ENCODE peak calls at places on chromosomes 6 and 20, in four cellular contexts. One of them, this sample, is unnamed.

GRCh38 chr20:40688129-40689099 is 622 bp downstream of the MAFB start:
- DNase-seq in fibroblast of pulmonary artery: no peak
- DNase-seq in AG08396: no peak
- DNase-seq in skeletal muscle cell: no peak
- DNase-seq in this sample: no peak

GRCh38 chr6:36064770-36065396 is 37.3 kb downstream of the MAPK14 start:
- DNase-seq in fibroblast of pulmonary artery: no peak
- DNase-seq in AG08396: no peak
- DNase-seq in skeletal muscle cell: no peak
- DNase-seq in this sample: no peak

GRCh38 chr6:157323114-157323923 is at the start of gene TMEM242:
- DNase-seq in fibroblast of pulmonary artery: peak
- DNase-seq in AG08396: peak
- DNase-seq in skeletal muscle cell: peak
- DNase-seq in this sample: peak

GRCh38 chr20:32354592-32355416 is 3.3 kb upstream of the ASXL1 start:
- DNase-seq in fibroblast of pulmonary artery: peak
- DNase-seq in AG08396: peak
- DNase-seq in skeletal muscle cell: peak
- DNase-seq in this sample: no peak

GRCh38 chr6:131754715-131755567 is 44.1 kb upstream of the CTAGE9 start:
- DNase-seq in fibroblast of pulmonary artery: no peak
- DNase-seq in AG08396: no peak
- DNase-seq in skeletal muscle cell: no peak
- DNase-seq in this sample: no peak

GRCh38 chr6:161349886-161350285 is 76.0 kb upstream of the AGPAT4 start:
- DNase-seq in fibroblast of pulmonary artery: no peak
- DNase-seq in AG08396: no peak
- DNase-seq in skeletal muscle cell: no peak
- DNase-seq in this sample: no peak

GRCh38 chr6:137416376-137417109 is 77.7 kb downstream of the OLIG3 start:
- DNase-seq in fibroblast of pulmonary artery: peak
- DNase-seq in AG08396: peak
- DNase-seq in skeletal muscle cell: peak
- DNase-seq in this sample: peak

GRCh38 chr6:33709605-33710295 is 1.8 kb downstream of the UQCC2 start:
- DNase-seq in fibroblast of pulmonary artery: no peak
- DNase-seq in AG08396: no peak
- DNase-seq in skeletal muscle cell: no peak
- DNase-seq in this sample: peak

GRCh38 chr6:52696418-52696817 is 25.5 kb downstream of the TMEM14A start:
- DNase-seq in fibroblast of pulmonary artery: no peak
- DNase-seq in AG08396: no peak
- DNase-seq in skeletal muscle cell: no peak
- DNase-seq in this sample: no peak

GRCh38 chr20:53869466-53870258 is 200.7 kb downstream of the BCAS1 start:
- DNase-seq in fibroblast of pulmonary artery: peak
- DNase-seq in AG08396: peak
- DNase-seq in skeletal muscle cell: no peak
- DNase-seq in this sample: peak

GRCh38 chr6:70474751-70475150 is 61.4 kb downstream of the FAM135A start:
- DNase-seq in fibroblast of pulmonary artery: no peak
- DNase-seq in AG08396: no peak
- DNase-seq in skeletal muscle cell: peak
- DNase-seq in this sample: peak

GRCh38 chr20:18738055-18738454 is 75.5 kb upstream of the SCP2D1 start:
- DNase-seq in fibroblast of pulmonary artery: peak
- DNase-seq in AG08396: no peak
- DNase-seq in skeletal muscle cell: no peak
- DNase-seq in this sample: no peak

GRCh38 chr6:169723991-169724553 is at the start of gene PHF10:
- DNase-seq in fibroblast of pulmonary artery: peak
- DNase-seq in AG08396: peak
- DNase-seq in skeletal muscle cell: no peak
- DNase-seq in this sample: peak

GRCh38 chr20:36754656-36755222 is 8.8 kb upstream of the NDRG3 start:
- DNase-seq in fibroblast of pulmonary artery: peak
- DNase-seq in AG08396: peak
- DNase-seq in skeletal muscle cell: peak
- DNase-seq in this sample: peak

GRCh38 chr6:141167945-141168344 is 964.8 kb upstream of the GJE1 start:
- DNase-seq in fibroblast of pulmonary artery: no peak
- DNase-seq in AG08396: no peak
- DNase-seq in skeletal muscle cell: no peak
- DNase-seq in this sample: no peak

GRCh38 chr6:42220754-42221153 is 3.1 kb upstream of the MRPS10 start:
- DNase-seq in fibroblast of pulmonary artery: no peak
- DNase-seq in AG08396: no peak
- DNase-seq in skeletal muscle cell: no peak
- DNase-seq in this sample: no peak

GRCh38 chr20:24989162-24989561 is 3.4 kb downstream of the APMAP start:
- DNase-seq in fibroblast of pulmonary artery: no peak
- DNase-seq in AG08396: no peak
- DNase-seq in skeletal muscle cell: no peak
- DNase-seq in this sample: no peak